ENCODE peak calls at places on chromosomes 3 and 15, in seven cellular contexts. D, S, L, Q, A, N and T are unnamed samples. For H3K27me3, the result is how much of the 10 kb centered on the place peaks cover.

GRCh38 chr15:66701422-66702034 is 508 bp upstream of the SMAD6 start:
- DNase-seq in S (peak), N (no peak), D (peak), Q (peak), L (peak), A (peak), T (peak)

GRCh38 chr15:63050737-63051700 is 8.5 kb downstream of the TPM1 start:
- DNase-seq in S (no peak), Q (no peak), L (no peak), A (no peak), N (no peak), D (no peak), T (peak)

GRCh38 chr3:105448338-105448982 is 81.8 kb downstream of the ALCAM start:
- DNase-seq in N (no peak), A (no peak), S (no peak), L (no peak), Q (no peak), D (no peak), T (no peak)

GRCh38 chr3:37287776-37288175 is 113.4 kb upstream of the LRRFIP2 start:
- DNase-seq in S (no peak), Q (no peak), A (no peak), N (no peak), D (no peak), L (no peak), T (no peak)

GRCh38 chr3:61381745-61382392 is 130.6 kb upstream of the FHIT start:
- DNase-seq in A (no peak), N (no peak), L (no peak), Q (no peak), S (no peak), D (peak), T (peak)

GRCh38 chr15:65374831-65375401 is 2.9 kb downstream of the IGDCC3 start:
- DNase-seq in D (no peak), N (no peak), S (no peak), L (peak), Q (no peak), A (no peak), T (no peak)

GRCh38 chr15:41940441-41940857 is 31.9 kb downstream of the EHD4 start:
- DNase-seq in L (no peak), Q (no peak), D (no peak), N (no peak), A (no peak), S (no peak), T (no peak)

GRCh38 chr3:112390783-112391641 is 58.1 kb downstream of the CD200 start:
- DNase-seq in S (peak), A (no peak), D (peak), L (no peak), Q (no peak), N (no peak), T (peak)

GRCh38 chr3:88262527-88262926 is 112.8 kb downstream of the C3orf38 start:
- DNase-seq in S (no peak), A (no peak), D (no peak), N (no peak), L (no peak), Q (no peak), T (no peak)

GRCh38 chr15:71691700-71692417 is 118.5 kb upstream of the NR2E3 start:
- DNase-seq in D (no peak), N (peak), L (no peak), A (no peak), S (no peak), Q (no peak), T (no peak)

GRCh38 chr3:13650210-13651056 is 101.5 kb downstream of the FBLN2 start:
- DNase-seq in L (peak), A (peak), N (no peak), D (peak), S (peak), Q (peak), T (peak)

GRCh38 chr3:129614927-129615363 is 8.5 kb upstream of the PLXND1 start:
- DNase-seq in S (no peak), N (no peak), A (peak), D (no peak), Q (peak), L (peak), T (no peak)

GRCh38 chr3:158102219-158102612 is 4.0 kb downstream of the SHOX2 start:
- DNase-seq in Q (no peak), S (no peak), A (no peak), D (no peak), L (no peak), N (no peak), T (peak)

GRCh38 chr3:106206165-106206564 is 337.4 kb upstream of the CBLB start:
- DNase-seq in A (no peak), D (peak), N (no peak), S (no peak), Q (no peak), L (no peak), T (no peak)

GRCh38 chr3:153979419-153980251 is 141.6 kb upstream of the ARHGEF26 start:
- DNase-seq in Q (no peak), A (no peak), D (no peak), N (no peak), S (no peak), L (no peak), T (no peak)

GRCh38 chr3:110265302-110265701 is 806.3 kb upstream of the NECTIN3 start:
- DNase-seq in S (no peak), D (no peak), N (no peak), Q (no peak), L (no peak), A (no peak), T (no peak)

GRCh38 chr3:190826018-190826417 is 36.5 kb downstream of the GMNC start:
- DNase-seq in D (no peak), N (no peak), A (no peak), S (no peak), L (no peak), Q (no peak), T (no peak)

GRCh38 chr3:30835667-30836066 is 58.8 kb downstream of the GADL1 start:
- DNase-seq in Q (no peak), D (no peak), L (no peak), A (no peak), N (no peak), S (no peak), T (no peak)

GRCh38 chr15:74528876-74529275 is 12.1 kb upstream of the ARID3B start:
- DNase-seq in Q (no peak), D (no peak), A (no peak), L (no peak), N (no peak), S (no peak), T (no peak)

GRCh38 chr3:142106536-142106935 is 42.8 kb downstream of the TFDP2 start:
- DNase-seq in A (no peak), N (no peak), Q (no peak), D (no peak), S (no peak), L (no peak), T (no peak)

GRCh38 chr3:148178508-148178907 is 519.2 kb upstream of the AGTR1 start:
- DNase-seq in L (no peak), A (no peak), Q (no peak), S (no peak), D (no peak), N (no peak), T (no peak)

DNA sequence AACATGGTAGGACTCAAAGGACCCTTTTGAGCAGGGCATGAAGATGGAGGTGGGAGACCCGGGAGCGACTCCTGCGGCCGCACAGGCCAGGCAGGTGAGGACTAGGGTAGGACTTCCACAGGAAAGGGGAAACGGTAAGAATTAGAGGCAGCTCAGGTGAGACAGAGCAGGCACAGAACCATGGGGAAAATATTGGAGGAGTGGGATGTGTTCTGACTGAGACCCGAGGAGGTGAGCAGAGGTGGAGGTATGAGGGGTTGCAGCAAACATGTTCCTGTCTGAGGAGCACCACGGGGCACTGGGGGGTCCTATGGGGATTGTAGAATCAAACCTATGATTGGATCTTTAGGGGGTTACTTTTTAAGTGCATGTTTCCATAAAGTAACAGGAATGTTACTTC is 1.4 kb upstream of the ISG20 start:
- DNase-seq in A (no peak), N (no peak), S (no peak), Q (no peak), L (peak), D (no peak), T (no peak)
- H3K27me3 ChIP-seq in A (under half), N (under half), S (under half), Q (under half), L (under half), D (under half), T (under half)

DNA sequence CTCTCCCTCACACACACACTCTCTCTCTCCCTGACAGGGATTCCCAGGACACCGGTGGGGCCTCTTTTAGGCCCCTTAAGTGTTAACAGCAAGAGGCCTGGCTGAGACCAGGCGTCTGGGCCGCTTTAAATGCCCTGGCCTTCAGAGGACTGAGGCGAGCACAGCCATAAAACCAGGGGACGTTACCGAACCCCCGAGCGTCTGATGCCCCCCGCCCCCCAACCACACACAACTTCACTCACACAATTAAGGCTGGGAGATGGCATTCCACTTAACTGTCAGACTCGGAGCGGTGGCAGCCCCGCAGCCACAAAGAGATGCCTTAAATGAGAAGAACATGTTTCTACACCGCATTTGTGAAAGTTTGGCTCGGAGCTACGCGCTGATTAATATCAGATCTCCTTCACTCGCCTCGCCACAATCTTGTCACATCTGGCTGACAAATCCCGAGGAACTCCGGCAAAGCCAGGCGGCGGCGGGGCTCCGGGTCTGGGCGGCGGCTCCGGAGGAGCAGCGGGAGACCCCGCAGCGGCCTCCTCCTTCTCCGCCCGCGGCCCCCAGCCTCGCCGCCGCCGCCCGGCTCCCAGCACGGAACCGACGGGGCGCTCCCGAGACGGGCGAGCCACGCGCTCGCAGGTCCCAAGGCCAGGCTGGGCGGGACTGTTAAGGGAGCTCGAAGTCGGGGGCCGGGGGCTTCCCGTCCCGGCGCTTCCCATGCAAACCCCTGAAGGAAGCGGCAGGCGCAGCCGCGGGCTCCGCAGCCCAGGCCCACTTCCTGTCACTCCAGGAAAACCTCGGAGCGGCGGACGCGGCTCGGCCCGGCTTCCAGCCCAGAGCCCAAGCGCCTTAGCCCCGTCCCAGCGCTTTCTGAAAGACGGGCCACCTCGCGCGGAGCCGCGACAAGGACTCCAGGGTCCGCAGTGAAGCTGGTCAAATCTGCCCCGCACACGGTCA is 1.3 kb downstream of the BNC1 start:
- DNase-seq in S (no peak), A (peak), N (no peak), D (no peak), L (no peak), Q (no peak), T (peak)
- H3K27me3 ChIP-seq in S (under half), A (under half), N (under half), D (under half), L (under half), Q (half or more), T (under half)

GRCh38 chr3:59425371-59425770 is 375.5 kb upstream of the CFAP20DC start:
- DNase-seq in L (no peak), S (no peak), Q (no peak), N (no peak), D (no peak), A (no peak), T (no peak)
- H3K27me3 ChIP-seq in L (under half), S (under half), Q (under half), N (under half), D (under half), A (under half), T (under half)

DNA sequence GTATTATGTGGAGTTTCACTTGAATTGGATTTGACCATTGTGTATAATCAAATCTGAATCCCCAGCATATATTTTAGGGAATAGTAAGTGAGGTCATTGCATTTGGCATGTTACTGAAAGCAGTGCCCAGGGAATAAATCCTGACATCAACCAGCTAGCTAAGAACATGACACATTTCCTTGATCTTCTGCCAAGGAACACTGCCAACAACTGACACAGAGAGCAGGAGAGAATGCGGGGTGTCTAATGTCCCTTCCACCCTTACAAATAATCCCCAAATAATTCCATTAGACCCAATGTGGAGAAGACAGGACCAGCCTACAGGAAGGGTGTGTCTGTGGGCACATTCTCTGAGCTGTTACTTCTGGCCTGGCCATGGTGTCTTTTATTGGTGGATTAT is 30.6 kb upstream of the UBE3A start:
- DNase-seq in D (no peak), S (no peak), L (no peak), A (no peak), N (no peak), Q (no peak), T (no peak)
- H3K27me3 ChIP-seq in D (under half), S (under half), L (under half), A (under half), N (under half), Q (under half), T (under half)

GRCh38 chr15:79896634-79897379 is at the start of gene MTHFS:
- DNase-seq in D (peak), S (peak), Q (peak), A (peak), N (no peak), L (peak), T (peak)

GRCh38 chr15:79896131-79896633 is 632 bp downstream of the MTHFS start:
- DNase-seq in A (no peak), L (no peak), S (no peak), Q (no peak), D (no peak), N (no peak), T (peak)

GRCh38 chr15:79898369-79898768 is 1.6 kb upstream of the MTHFS start:
- DNase-seq in A (no peak), D (no peak), S (no peak), N (no peak), Q (no peak), L (no peak), T (no peak)

GRCh38 chr15:79897380-79897678 is 515 bp upstream of the MTHFS start:
- DNase-seq in A (no peak), Q (no peak), L (no peak), N (no peak), D (no peak), S (no peak), T (peak)

GRCh38 chr15:79897701-79898113 is 893 bp upstream of the MTHFS start:
- DNase-seq in A (no peak), D (peak), S (no peak), N (no peak), Q (no peak), L (no peak), T (no peak)
- H3K27me3 ChIP-seq in A (under half), D (under half), S (under half), N (under half), Q (under half), L (under half), T (under half)